ENCODE peak calls at places on chromosome 22, in six cellular contexts. One of them, this sample, is unnamed.

GRCh38 chr22:16974298-16975084 is 33.5 kb downstream of the GAB4 start:
- DNase-seq in thoracic aorta: no peak
- DNase-seq in progenitor cell of endocrine pancreas: no peak
- DNase-seq in activated CD8-positive, alpha-beta T cell treated with anti-CD3 and anti-CD28 coated beads for 36 hours: no peak
- DNase-seq in pancreas: no peak
- DNase-seq in fibroblast of lung: no peak
- DNase-seq in this sample: no peak

GRCh38 chr22:48748113-48748859 is 1079.4 kb downstream of the BRD1 start:
- DNase-seq in thoracic aorta: no peak
- DNase-seq in progenitor cell of endocrine pancreas: peak
- DNase-seq in activated CD8-positive, alpha-beta T cell treated with anti-CD3 and anti-CD28 coated beads for 36 hours: no peak
- DNase-seq in pancreas: peak
- DNase-seq in fibroblast of lung: no peak
- DNase-seq in this sample: no peak

GRCh38 chr22:40416267-40416570 is 45.8 kb downstream of the SGSM3 start:
- DNase-seq in thoracic aorta: no peak
- DNase-seq in progenitor cell of endocrine pancreas: no peak
- DNase-seq in activated CD8-positive, alpha-beta T cell treated with anti-CD3 and anti-CD28 coated beads for 36 hours: no peak
- DNase-seq in pancreas: no peak
- DNase-seq in fibroblast of lung: no peak
- DNase-seq in this sample: no peak

GRCh38 chr22:19844423-19845368 is 10.0 kb downstream of the GNB1L start:
- DNase-seq in thoracic aorta: no peak
- DNase-seq in progenitor cell of endocrine pancreas: no peak
- DNase-seq in activated CD8-positive, alpha-beta T cell treated with anti-CD3 and anti-CD28 coated beads for 36 hours: peak
- DNase-seq in pancreas: peak
- DNase-seq in fibroblast of lung: no peak
- DNase-seq in this sample: no peak

GRCh38 chr22:40654522-40655167 is 18.1 kb upstream of the MRTFA start:
- DNase-seq in thoracic aorta: no peak
- DNase-seq in progenitor cell of endocrine pancreas: no peak
- DNase-seq in activated CD8-positive, alpha-beta T cell treated with anti-CD3 and anti-CD28 coated beads for 36 hours: no peak
- DNase-seq in pancreas: peak
- DNase-seq in fibroblast of lung: peak
- DNase-seq in this sample: peak

GRCh38 chr22:18095101-18095805 is 15.4 kb upstream of the TUBA8 start:
- DNase-seq in thoracic aorta: no peak
- DNase-seq in progenitor cell of endocrine pancreas: no peak
- DNase-seq in activated CD8-positive, alpha-beta T cell treated with anti-CD3 and anti-CD28 coated beads for 36 hours: peak
- DNase-seq in pancreas: no peak
- DNase-seq in fibroblast of lung: no peak
- DNase-seq in this sample: no peak

GRCh38 chr22:30169002-30169401 is 77.6 kb downstream of the LIF start:
- DNase-seq in thoracic aorta: no peak
- DNase-seq in progenitor cell of endocrine pancreas: no peak
- DNase-seq in activated CD8-positive, alpha-beta T cell treated with anti-CD3 and anti-CD28 coated beads for 36 hours: no peak
- DNase-seq in pancreas: no peak
- DNase-seq in fibroblast of lung: no peak
- DNase-seq in this sample: no peak

GRCh38 chr22:33513388-33514336 is 406.6 kb downstream of the LARGE1 start:
- DNase-seq in thoracic aorta: no peak
- DNase-seq in progenitor cell of endocrine pancreas: no peak
- DNase-seq in activated CD8-positive, alpha-beta T cell treated with anti-CD3 and anti-CD28 coated beads for 36 hours: no peak
- DNase-seq in pancreas: no peak
- DNase-seq in fibroblast of lung: peak
- DNase-seq in this sample: no peak

GRCh38 chr22:48644997-48645396 is 1182.7 kb downstream of the BRD1 start:
- DNase-seq in thoracic aorta: no peak
- DNase-seq in progenitor cell of endocrine pancreas: no peak
- DNase-seq in activated CD8-positive, alpha-beta T cell treated with anti-CD3 and anti-CD28 coated beads for 36 hours: no peak
- DNase-seq in pancreas: no peak
- DNase-seq in fibroblast of lung: no peak
- DNase-seq in this sample: no peak

GRCh38 chr22:49726022-49726681 is 101.5 kb downstream of the BRD1 start:
- DNase-seq in thoracic aorta: no peak
- DNase-seq in progenitor cell of endocrine pancreas: no peak
- DNase-seq in activated CD8-positive, alpha-beta T cell treated with anti-CD3 and anti-CD28 coated beads for 36 hours: no peak
- DNase-seq in pancreas: no peak
- DNase-seq in fibroblast of lung: no peak
- DNase-seq in this sample: no peak

GRCh38 chr22:43883719-43884415 is 7.9 kb downstream of the PNPLA5 start:
- DNase-seq in thoracic aorta: no peak
- DNase-seq in progenitor cell of endocrine pancreas: no peak
- DNase-seq in activated CD8-positive, alpha-beta T cell treated with anti-CD3 and anti-CD28 coated beads for 36 hours: no peak
- DNase-seq in pancreas: no peak
- DNase-seq in fibroblast of lung: no peak
- DNase-seq in this sample: no peak

GRCh38 chr22:17946691-17947367 is 77.5 kb downstream of the MICAL3 start:
- DNase-seq in thoracic aorta: no peak
- DNase-seq in progenitor cell of endocrine pancreas: no peak
- DNase-seq in activated CD8-positive, alpha-beta T cell treated with anti-CD3 and anti-CD28 coated beads for 36 hours: no peak
- DNase-seq in pancreas: no peak
- DNase-seq in fibroblast of lung: no peak
- DNase-seq in this sample: no peak

GRCh38 chr22:50507421-50507990 is at the start of gene LMF2:
- DNase-seq in thoracic aorta: no peak
- DNase-seq in progenitor cell of endocrine pancreas: peak
- DNase-seq in activated CD8-positive, alpha-beta T cell treated with anti-CD3 and anti-CD28 coated beads for 36 hours: peak
- DNase-seq in pancreas: peak
- DNase-seq in fibroblast of lung: no peak
- DNase-seq in this sample: peak

GRCh38 chr22:25365491-25366261 is 146.2 kb downstream of the CRYBB2 start:
- DNase-seq in thoracic aorta: no peak
- DNase-seq in progenitor cell of endocrine pancreas: no peak
- DNase-seq in activated CD8-positive, alpha-beta T cell treated with anti-CD3 and anti-CD28 coated beads for 36 hours: no peak
- DNase-seq in pancreas: no peak
- DNase-seq in fibroblast of lung: no peak
- DNase-seq in this sample: no peak

GRCh38 chr22:26474687-26475086 is 8.9 kb downstream of the HPS4 start:
- DNase-seq in thoracic aorta: no peak
- DNase-seq in progenitor cell of endocrine pancreas: no peak
- DNase-seq in activated CD8-positive, alpha-beta T cell treated with anti-CD3 and anti-CD28 coated beads for 36 hours: no peak
- DNase-seq in pancreas: no peak
- DNase-seq in fibroblast of lung: no peak
- DNase-seq in this sample: no peak

GRCh38 chr22:32307617-32308016 is 50.0 kb upstream of the RFPL3 start:
- DNase-seq in thoracic aorta: no peak
- DNase-seq in progenitor cell of endocrine pancreas: no peak
- DNase-seq in activated CD8-positive, alpha-beta T cell treated with anti-CD3 and anti-CD28 coated beads for 36 hours: no peak
- DNase-seq in pancreas: no peak
- DNase-seq in fibroblast of lung: no peak
- DNase-seq in this sample: no peak

GRCh38 chr22:26318975-26319374 is 110.1 kb upstream of the ASPHD2 start:
- DNase-seq in thoracic aorta: no peak
- DNase-seq in progenitor cell of endocrine pancreas: no peak
- DNase-seq in activated CD8-positive, alpha-beta T cell treated with anti-CD3 and anti-CD28 coated beads for 36 hours: no peak
- DNase-seq in pancreas: no peak
- DNase-seq in fibroblast of lung: no peak
- DNase-seq in this sample: no peak

GRCh38 chr22:42938976-42939375 is 76.0 kb downstream of the PACSIN2 start:
- DNase-seq in thoracic aorta: no peak
- DNase-seq in progenitor cell of endocrine pancreas: no peak
- DNase-seq in activated CD8-positive, alpha-beta T cell treated with anti-CD3 and anti-CD28 coated beads for 36 hours: no peak
- DNase-seq in pancreas: no peak
- DNase-seq in fibroblast of lung: no peak
- DNase-seq in this sample: no peak

GRCh38 chr22:44266811-44267760 is 45.7 kb downstream of the SHISAL1 start:
- DNase-seq in thoracic aorta: no peak
- DNase-seq in progenitor cell of endocrine pancreas: no peak
- DNase-seq in activated CD8-positive, alpha-beta T cell treated with anti-CD3 and anti-CD28 coated beads for 36 hours: no peak
- DNase-seq in pancreas: no peak
- DNase-seq in fibroblast of lung: no peak
- DNase-seq in this sample: no peak

GRCh38 chr22:45207981-45208664 is 32.6 kb downstream of the KIAA0930 start:
- DNase-seq in thoracic aorta: no peak
- DNase-seq in progenitor cell of endocrine pancreas: no peak
- DNase-seq in activated CD8-positive, alpha-beta T cell treated with anti-CD3 and anti-CD28 coated beads for 36 hours: no peak
- DNase-seq in pancreas: peak
- DNase-seq in fibroblast of lung: peak
- DNase-seq in this sample: no peak

GRCh38 chr22:41564563-41564962 is 3.8 kb downstream of the CSDC2 start:
- DNase-seq in thoracic aorta: no peak
- DNase-seq in progenitor cell of endocrine pancreas: no peak
- DNase-seq in activated CD8-positive, alpha-beta T cell treated with anti-CD3 and anti-CD28 coated beads for 36 hours: no peak
- DNase-seq in pancreas: no peak
- DNase-seq in fibroblast of lung: no peak
- DNase-seq in this sample: no peak

GRCh38 chr22:16932577-16932976 is 75.4 kb downstream of the GAB4 start:
- DNase-seq in thoracic aorta: no peak
- DNase-seq in progenitor cell of endocrine pancreas: no peak
- DNase-seq in activated CD8-positive, alpha-beta T cell treated with anti-CD3 and anti-CD28 coated beads for 36 hours: no peak
- DNase-seq in pancreas: no peak
- DNase-seq in fibroblast of lung: no peak
- DNase-seq in this sample: peak

GRCh38 chr22:44753189-44754042 is 1.0 kb downstream of the ARHGAP8 start:
- DNase-seq in thoracic aorta: no peak
- DNase-seq in progenitor cell of endocrine pancreas: no peak
- DNase-seq in activated CD8-positive, alpha-beta T cell treated with anti-CD3 and anti-CD28 coated beads for 36 hours: no peak
- DNase-seq in pancreas: no peak
- DNase-seq in fibroblast of lung: peak
- DNase-seq in this sample: peak

GRCh38 chr22:42072606-42073330 is 1.3 kb upstream of the PHETA2 start:
- DNase-seq in thoracic aorta: no peak
- DNase-seq in progenitor cell of endocrine pancreas: no peak
- DNase-seq in activated CD8-positive, alpha-beta T cell treated with anti-CD3 and anti-CD28 coated beads for 36 hours: peak
- DNase-seq in pancreas: peak
- DNase-seq in fibroblast of lung: no peak
- DNase-seq in this sample: no peak

GRCh38 chr22:45511847-45512261 is 9.2 kb downstream of the FBLN1 start:
- DNase-seq in thoracic aorta: no peak
- DNase-seq in progenitor cell of endocrine pancreas: no peak
- DNase-seq in activated CD8-positive, alpha-beta T cell treated with anti-CD3 and anti-CD28 coated beads for 36 hours: no peak
- DNase-seq in pancreas: peak
- DNase-seq in fibroblast of lung: peak
- DNase-seq in this sample: no peak

DNA sequence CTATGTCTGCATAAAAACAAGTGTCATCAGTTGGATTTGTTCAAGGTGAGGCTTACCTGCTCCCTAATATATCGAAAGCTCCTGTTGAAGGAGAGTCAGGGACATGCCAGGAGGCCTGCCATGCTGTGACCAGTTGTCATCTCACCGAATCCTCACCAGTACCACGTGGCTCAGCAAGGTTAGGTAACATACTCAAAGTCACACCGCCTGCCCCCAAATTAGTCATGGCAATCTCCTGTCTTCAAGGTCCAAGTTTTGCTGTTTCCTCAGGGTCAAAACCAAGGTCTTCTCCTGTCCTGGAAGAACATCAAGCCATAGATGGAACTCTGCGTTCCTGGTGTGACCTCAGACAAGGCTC is 67.8 kb downstream of the IGLL1 start:
- DNase-seq in thoracic aorta: no peak
- DNase-seq in progenitor cell of endocrine pancreas: no peak
- DNase-seq in activated CD8-positive, alpha-beta T cell treated with anti-CD3 and anti-CD28 coated beads for 36 hours: no peak
- DNase-seq in pancreas: no peak
- DNase-seq in fibroblast of lung: no peak
- DNase-seq in this sample: no peak
- TF ChIP-seq CTCF in thoracic aorta: no peak
- TF ChIP-seq CTCF in progenitor cell of endocrine pancreas: no peak
- TF ChIP-seq CTCF in activated CD8-positive, alpha-beta T cell treated with anti-CD3 and anti-CD28 coated beads for 36 hours: no peak
- TF ChIP-seq CTCF in pancreas: no peak
- TF ChIP-seq CTCF in fibroblast of lung: no peak
- TF ChIP-seq CTCF in this sample: no peak

GRCh38 chr22:36386351-36386899 is 1.3 kb downstream of the MYH9 start:
- DNase-seq in thoracic aorta: no peak
- DNase-seq in progenitor cell of endocrine pancreas: no peak
- DNase-seq in activated CD8-positive, alpha-beta T cell treated with anti-CD3 and anti-CD28 coated beads for 36 hours: peak
- DNase-seq in pancreas: no peak
- DNase-seq in fibroblast of lung: no peak
- DNase-seq in this sample: no peak
- TF ChIP-seq CTCF in thoracic aorta: no peak
- TF ChIP-seq CTCF in progenitor cell of endocrine pancreas: no peak
- TF ChIP-seq CTCF in activated CD8-positive, alpha-beta T cell treated with anti-CD3 and anti-CD28 coated beads for 36 hours: no peak
- TF ChIP-seq CTCF in pancreas: no peak
- TF ChIP-seq CTCF in fibroblast of lung: no peak
- TF ChIP-seq CTCF in this sample: no peak

GRCh38 chr22:36065775-36066544 is 37.3 kb upstream of the RBFOX2 start:
- DNase-seq in thoracic aorta: peak
- DNase-seq in progenitor cell of endocrine pancreas: peak
- DNase-seq in activated CD8-positive, alpha-beta T cell treated with anti-CD3 and anti-CD28 coated beads for 36 hours: peak
- DNase-seq in pancreas: peak
- DNase-seq in fibroblast of lung: peak
- DNase-seq in this sample: peak

GRCh38 chr22:36068776-36069344 is 40.2 kb upstream of the RBFOX2 start:
- DNase-seq in thoracic aorta: no peak
- DNase-seq in progenitor cell of endocrine pancreas: no peak
- DNase-seq in activated CD8-positive, alpha-beta T cell treated with anti-CD3 and anti-CD28 coated beads for 36 hours: no peak
- DNase-seq in pancreas: no peak
- DNase-seq in fibroblast of lung: no peak
- DNase-seq in this sample: no peak

GRCh38 chr22:36067237-36067558 is 38.6 kb upstream of the RBFOX2 start:
- DNase-seq in thoracic aorta: no peak
- DNase-seq in progenitor cell of endocrine pancreas: no peak
- DNase-seq in activated CD8-positive, alpha-beta T cell treated with anti-CD3 and anti-CD28 coated beads for 36 hours: no peak
- DNase-seq in pancreas: no peak
- DNase-seq in fibroblast of lung: no peak
- DNase-seq in this sample: no peak

GRCh38 chr22:36065462-36065774 is 36.8 kb upstream of the RBFOX2 start:
- DNase-seq in thoracic aorta: no peak
- DNase-seq in progenitor cell of endocrine pancreas: no peak
- DNase-seq in activated CD8-positive, alpha-beta T cell treated with anti-CD3 and anti-CD28 coated beads for 36 hours: peak
- DNase-seq in pancreas: no peak
- DNase-seq in fibroblast of lung: no peak
- DNase-seq in this sample: no peak

GRCh38 chr22:36069368-36069767 is 40.7 kb upstream of the RBFOX2 start:
- DNase-seq in thoracic aorta: no peak
- DNase-seq in progenitor cell of endocrine pancreas: no peak
- DNase-seq in activated CD8-positive, alpha-beta T cell treated with anti-CD3 and anti-CD28 coated beads for 36 hours: no peak
- DNase-seq in pancreas: peak
- DNase-seq in fibroblast of lung: no peak
- DNase-seq in this sample: no peak
- TF ChIP-seq CTCF in thoracic aorta: no peak
- TF ChIP-seq CTCF in progenitor cell of endocrine pancreas: no peak
- TF ChIP-seq CTCF in activated CD8-positive, alpha-beta T cell treated with anti-CD3 and anti-CD28 coated beads for 36 hours: no peak
- TF ChIP-seq CTCF in pancreas: no peak
- TF ChIP-seq CTCF in fibroblast of lung: no peak
- TF ChIP-seq CTCF in this sample: no peak

DNA sequence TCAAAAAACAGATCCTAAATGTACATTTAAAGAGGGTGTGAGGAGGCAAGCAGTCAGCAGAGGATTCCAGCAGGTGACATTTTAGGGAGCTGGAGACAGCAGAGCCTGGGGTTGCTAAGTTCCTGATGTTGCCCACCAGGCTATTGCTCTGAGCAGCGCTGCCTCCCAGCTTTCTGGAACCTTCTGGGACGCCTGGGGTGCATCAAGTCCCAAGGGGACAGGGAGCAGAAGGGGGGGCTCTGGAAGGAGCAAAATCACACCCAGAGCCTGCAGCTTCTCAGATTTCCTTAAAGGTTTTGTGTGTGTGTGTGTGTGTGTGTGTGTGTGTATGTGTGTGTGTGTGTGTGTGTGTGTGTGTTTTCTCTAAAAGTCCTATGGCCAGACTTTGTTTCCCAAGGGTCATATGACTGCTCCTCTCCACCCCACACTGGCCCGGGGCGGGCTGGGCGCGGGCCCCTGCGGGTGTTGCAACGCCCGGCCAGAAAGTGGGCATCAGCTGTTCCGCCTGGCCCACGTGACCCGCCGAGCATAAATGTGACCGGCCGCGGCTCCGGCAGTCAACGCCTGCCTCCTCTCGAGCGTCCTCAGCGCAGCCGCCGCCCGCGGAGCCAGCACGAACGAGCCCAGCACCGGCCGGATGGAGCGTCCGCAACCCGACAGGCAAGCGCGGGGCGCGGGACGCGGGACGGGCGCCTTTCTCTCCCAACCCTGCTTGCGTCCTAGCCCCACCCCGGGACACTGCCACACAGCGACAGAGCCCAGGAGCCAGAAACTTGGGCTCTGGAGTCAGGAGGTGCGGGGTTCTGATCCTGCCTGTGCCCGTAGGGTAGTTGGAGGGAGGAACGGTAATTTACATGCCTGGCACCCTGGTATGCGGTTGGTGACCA is at the start of gene HMOX1:
- DNase-seq in thoracic aorta: peak
- DNase-seq in progenitor cell of endocrine pancreas: peak
- DNase-seq in activated CD8-positive, alpha-beta T cell treated with anti-CD3 and anti-CD28 coated beads for 36 hours: peak
- DNase-seq in pancreas: peak
- DNase-seq in fibroblast of lung: peak
- DNase-seq in this sample: peak
- TF ChIP-seq CTCF in thoracic aorta: no peak
- TF ChIP-seq CTCF in progenitor cell of endocrine pancreas: no peak
- TF ChIP-seq CTCF in activated CD8-positive, alpha-beta T cell treated with anti-CD3 and anti-CD28 coated beads for 36 hours: no peak
- TF ChIP-seq CTCF in pancreas: no peak
- TF ChIP-seq CTCF in fibroblast of lung: no peak
- TF ChIP-seq CTCF in this sample: no peak